ENCODE peak calls at places on chromosomes 5 and 9, in eight cellular contexts. S is Peyer's patch; C is brain microvascular endothelial cell; H is IMR-90; A is fibroblast of lung; Z is fibroblast of the aortic adventitia; L is CD8-positive, alpha-beta T cell; T is WERI-Rb-1. N is an unnamed sample.
A peak's percentile ranks its signal among the peaks of the same experiment; 100 is the strongest.

GRCh38 chr9:128020692-128021091 is 39.9 kb upstream of the EEIG1 start:
- DNase-seq in S (no peak), C (no peak), H (no peak), A (no peak), Z (no peak), L (no peak), T (no peak), N (no peak)

GRCh38 chr9:113219186-113219936 is 1.7 kb downstream of the FKBP15 start:
- DNase-seq in S (no peak), C (no peak), H (no peak), A (no peak), Z (no peak), L (no peak), T (no peak), N (no peak)

GRCh38 chr5:160442824-160443431 is 21.3 kb downstream of the PTTG1 start:
- DNase-seq in S (no peak), C (no peak), H (no peak), A (peak; percentile 25), Z (peak; percentile 73), L (no peak), T (no peak), N (no peak)

GRCh38 chr9:113247640-113248039 is 26.3 kb downstream of the SLC31A1 start:
- DNase-seq in S (no peak), C (no peak), H (no peak), A (no peak), Z (no peak), L (no peak), T (no peak), N (no peak)

GRCh38 chr9:12862596-12862995 is 87.8 kb downstream of the LURAP1L start:
- DNase-seq in S (no peak), C (no peak), H (no peak), A (no peak), Z (peak; percentile 73), L (no peak), T (no peak), N (no peak)

GRCh38 chr5:134851307-134851923 is 5.6 kb downstream of the C5orf24 start:
- DNase-seq in S (no peak), C (peak; percentile 61), H (peak; percentile 56), A (peak; percentile 35), Z (peak; percentile 61), L (no peak), T (no peak), N (no peak)

GRCh38 chr9:129245276-129245675 is 67.2 kb upstream of the IER5L start:
- DNase-seq in S (no peak), C (peak; percentile 21), H (peak; percentile 46), A (peak; percentile 56), Z (no peak), L (no peak), T (no peak), N (no peak)

GRCh38 chr9:137682431-137682991 is 63.7 kb downstream of the EHMT1 start:
- DNase-seq in S (no peak), C (no peak), H (no peak), A (no peak), Z (no peak), L (no peak), T (peak; percentile 86), N (no peak)

GRCh38 chr5:139126711-139127111 is 71.5 kb downstream of the SIL1 start:
- DNase-seq in S (no peak), C (no peak), H (no peak), A (peak; percentile 36), Z (no peak), L (no peak), T (no peak), N (peak; percentile 60)

GRCh38 chr5:133199366-133199901 is 147.6 kb downstream of the HSPA4 start:
- DNase-seq in S (no peak), C (no peak), H (no peak), A (no peak), Z (no peak), L (no peak), T (no peak), N (no peak)

GRCh38 chr9:546235-546634 is 295.3 kb upstream of the DMRT1 start:
- DNase-seq in S (no peak), C (no peak), H (no peak), A (no peak), Z (no peak), L (no peak), T (no peak), N (no peak)

GRCh38 chr5:16693879-16694278 is 77.1 kb upstream of the RETREG1 start:
- DNase-seq in S (no peak), C (no peak), H (no peak), A (no peak), Z (no peak), L (no peak), T (no peak), N (no peak)

GRCh38 chr9:121720311-121720991 is 69.0 kb downstream of the DAB2IP start:
- DNase-seq in S (no peak), C (no peak), H (no peak), A (no peak), Z (no peak), L (no peak), T (no peak), N (no peak)

GRCh38 chr9:121718501-121718900 is 67.1 kb downstream of the DAB2IP start:
- DNase-seq in S (no peak), C (no peak), H (no peak), A (peak; percentile 21), Z (no peak), L (no peak), T (no peak), N (no peak)

GRCh38 chr9:121721770-121722169 is 70.3 kb downstream of the DAB2IP start:
- DNase-seq in S (no peak), C (no peak), H (peak; percentile 54), A (no peak), Z (peak; percentile 36), L (no peak), T (no peak), N (peak; percentile 51)

GRCh38 chr9:121718063-121718462 is 66.6 kb downstream of the DAB2IP start:
- DNase-seq in S (no peak), C (no peak), H (peak; percentile 65), A (peak; percentile 74), Z (no peak), L (no peak), T (no peak), N (peak; percentile 60)

GRCh38 chr9:121720992-121721350 is 69.5 kb downstream of the DAB2IP start:
- DNase-seq in S (no peak), C (no peak), H (no peak), A (no peak), Z (no peak), L (no peak), T (no peak), N (no peak)
- TF ChIP-seq CTCF in S (peak; percentile 21), C (peak; percentile 43), H (no peak), A (peak; percentile 24), Z (peak; percentile 13), L (no peak), T (peak; percentile 17), N (peak; percentile 27)

DNA sequence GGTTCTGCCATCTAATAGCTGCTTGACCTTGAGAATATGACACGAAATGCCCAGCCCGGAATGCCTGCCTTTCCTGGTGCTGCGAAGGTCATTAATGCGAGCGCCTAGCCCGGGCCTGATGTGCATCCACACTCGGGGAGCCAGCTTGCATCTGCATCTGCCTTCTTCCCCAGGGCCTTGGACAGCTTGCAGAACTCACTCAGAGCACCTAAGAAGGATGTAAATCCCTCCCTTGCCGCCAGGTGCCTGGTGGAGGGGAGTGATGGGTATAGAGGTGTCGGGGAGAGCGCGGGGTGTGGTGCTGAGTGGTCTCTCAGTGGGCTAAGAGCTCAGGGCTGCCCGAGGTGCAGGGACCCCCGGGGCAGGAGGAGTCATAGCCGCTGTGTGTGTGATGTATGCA is 127.2 kb downstream of the MRPL36 start:
- DNase-seq in S (peak; percentile 14), C (no peak), H (no peak), A (no peak), Z (no peak), L (no peak), T (peak; percentile 16), N (no peak)
- TF ChIP-seq CTCF in S (no peak), C (no peak), H (no peak), A (no peak), Z (no peak), L (no peak), T (peak; percentile 10), N (no peak)

GRCh38 chr9:15306068-15306756 is 804 bp downstream of the TTC39B start:
- DNase-seq in S (peak; percentile 59), C (peak; percentile 31), H (peak; percentile 56), A (peak; percentile 53), Z (peak; percentile 49), L (peak; percentile 46), T (no peak), N (peak; percentile 45)

GRCh38 chr9:15304620-15305019 is 2.4 kb downstream of the TTC39B start:
- DNase-seq in S (no peak), C (no peak), H (no peak), A (no peak), Z (no peak), L (no peak), T (no peak), N (no peak)

GRCh38 chr9:15306757-15307522 is at the start of gene TTC39B:
- DNase-seq in S (peak; percentile 87), C (peak; percentile 84), H (peak; percentile 87), A (peak; percentile 86), Z (peak; percentile 86), L (peak; percentile 72), T (peak; percentile 94), N (peak; percentile 93)

GRCh38 chr9:15308511-15308910 is 1.5 kb upstream of the TTC39B start:
- DNase-seq in S (no peak), C (peak; percentile 63), H (peak; percentile 85), A (peak; percentile 68), Z (peak; percentile 66), L (no peak), T (no peak), N (no peak)

DNA sequence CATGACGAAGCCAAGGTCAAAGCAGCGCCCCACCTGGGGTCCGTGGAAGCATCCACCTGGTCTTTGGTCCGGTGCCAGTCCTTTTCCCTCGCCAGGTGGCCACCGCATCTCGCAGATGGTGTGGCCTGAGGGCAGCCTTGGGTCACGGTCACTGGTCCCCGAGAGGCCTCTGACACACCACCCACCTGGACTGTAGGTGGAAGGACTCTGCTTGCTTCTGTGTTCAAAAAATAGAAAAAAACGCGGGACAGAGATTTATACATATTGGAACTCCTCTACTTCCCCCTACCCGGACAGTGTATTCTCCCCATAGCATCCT is 466 bp upstream of the TTC39B start:
- DNase-seq in S (no peak), C (no peak), H (no peak), A (no peak), Z (no peak), L (no peak), T (no peak), N (no peak)
- TF ChIP-seq CTCF in S (peak; percentile 7), C (no peak), H (no peak), A (no peak), Z (no peak), L (no peak), T (peak; percentile 48), N (no peak)

DNA sequence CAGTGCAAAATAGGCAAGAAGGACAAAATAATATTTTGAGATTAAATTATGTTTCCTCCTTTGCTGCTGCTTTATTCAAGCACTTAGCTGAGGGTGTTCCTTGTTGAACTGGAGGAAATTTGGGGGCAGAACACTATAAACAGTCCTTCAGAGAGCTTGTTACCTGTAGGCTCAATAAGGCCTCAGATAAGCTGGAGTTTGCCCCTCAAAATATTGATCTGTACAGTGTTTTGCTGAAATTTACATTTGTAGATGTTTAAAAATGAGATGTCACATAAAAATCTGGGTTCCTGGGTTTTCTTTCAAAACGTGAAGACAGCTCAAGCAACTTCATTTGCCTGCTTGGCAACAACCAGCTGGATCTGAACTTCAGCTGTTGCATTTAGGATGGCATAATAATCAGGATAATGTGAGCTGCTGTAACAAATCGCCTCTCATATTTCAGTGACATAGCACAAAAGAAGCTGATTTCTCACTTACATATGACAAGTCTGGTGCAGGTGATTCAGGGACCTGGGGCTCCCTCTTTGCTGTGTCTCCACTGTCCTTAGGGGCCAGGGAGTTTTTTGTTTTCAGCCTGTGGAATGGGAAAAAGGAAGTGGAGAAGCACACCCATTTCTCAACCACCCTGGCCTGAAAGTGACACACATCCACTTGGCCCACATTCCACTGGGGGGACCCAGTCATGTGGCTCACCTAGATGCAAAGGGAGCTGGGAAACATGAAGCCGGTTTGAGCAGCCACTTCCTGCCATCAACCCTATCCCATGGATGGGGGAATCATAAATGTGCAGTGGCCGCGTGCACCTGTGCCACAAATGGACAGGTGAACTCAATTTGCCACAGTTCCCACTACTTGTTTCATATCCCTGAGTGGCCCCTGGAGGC is 2.4 kb upstream of the PSAT1 start:
- DNase-seq in S (no peak), C (no peak), H (no peak), A (no peak), Z (no peak), L (no peak), T (no peak), N (no peak)
- TF ChIP-seq CTCF in S (no peak), C (no peak), H (no peak), A (no peak), Z (no peak), L (no peak), T (no peak), N (no peak)

N was measured in heart right ventricle.